ENCODE peak calls at places on chromosome 18, in six cellular contexts. L is CD8-positive, alpha-beta memory T cell; O is RCC 7860; I is ureter; K is breast epithelium; T is cardiac fibroblast. P is an unnamed sample.

GRCh38 chr18:48636436-48636835 is 97.6 kb downstream of the CTIF start:
- DNase-seq in L (no peak), O (no peak), I (no peak), K (no peak), T (no peak), P (no peak)

GRCh38 chr18:845152-845819 is 33.2 kb upstream of the YES1 start:
- DNase-seq in L (no peak), O (no peak), I (no peak), K (no peak), T (peak), P (no peak)

GRCh38 chr18:6203791-6204190 is 210.9 kb downstream of the L3MBTL4 start:
- DNase-seq in L (no peak), O (no peak), I (peak), K (no peak), T (no peak), P (no peak)

GRCh38 chr18:63907649-63908048 is at the start of gene SERPINB10:
- DNase-seq in L (no peak), O (no peak), I (no peak), K (no peak), T (no peak), P (no peak)

GRCh38 chr18:69935319-69936190 is 12.1 kb downstream of the CD226 start:
- DNase-seq in L (peak), O (no peak), I (no peak), K (peak), T (peak), P (no peak)

GRCh38 chr18:50203801-50204604 is 9.1 kb upstream of the MYO5B start:
- DNase-seq in L (no peak), O (no peak), I (peak), K (no peak), T (peak), P (peak)

GRCh38 chr18:63725682-63726480 is 23.1 kb downstream of the SERPINB11 start:
- DNase-seq in L (no peak), O (no peak), I (no peak), K (no peak), T (no peak), P (no peak)

GRCh38 chr18:500230-500555 is 308 bp downstream of the COLEC12 start:
- DNase-seq in L (no peak), O (no peak), I (no peak), K (no peak), T (no peak), P (no peak)

GRCh38 chr18:12026562-12026961 is 45.3 kb downstream of the IMPA2 start:
- DNase-seq in L (no peak), O (no peak), I (no peak), K (no peak), T (no peak), P (no peak)

P was measured in NCI-H1048.